ENCODE peak calls at places on chromosomes 11 and 22, in seven cellular contexts. I is A549, U is IMR-90, D is K562, K is HepG2, M is SK-N-SH, E is H1. P is an unnamed sample.

GRCh38 chr11:128354476-128354875 is 232.9 kb downstream of the ETS1 start:
- DNase-seq in I (no peak), E (no peak), D (no peak), M (no peak), K (no peak), U (peak), P (no peak)

GRCh38 chr22:31122532-31123291 is at the start of gene INPP5J:
- DNase-seq in I (peak), E (no peak), M (peak), D (peak), U (peak), K (peak), P (peak)

GRCh38 chr11:61699737-61700160 is 19.6 kb downstream of the DAGLA start:
- DNase-seq in D (no peak), K (no peak), M (no peak), U (no peak), I (no peak), E (no peak), P (no peak)

GRCh38 chr22:49991907-49992533 is 20.5 kb downstream of the IL17REL start:
- DNase-seq in K (no peak), D (no peak), M (peak), E (no peak), U (no peak), I (no peak), P (no peak)

GRCh38 chr22:37259540-37260029 is 15.5 kb upstream of the RAC2 start:
- DNase-seq in I (peak), D (peak), U (peak), K (no peak), M (peak), E (no peak), P (peak)

GRCh38 chr11:107651672-107652071 is 60.2 kb downstream of the SLN start:
- DNase-seq in U (no peak), E (no peak), I (peak), D (no peak), K (no peak), M (no peak), P (peak)

GRCh38 chr22:17486313-17486712 is 77.0 kb upstream of the SLC25A18 start:
- DNase-seq in I (peak), D (peak), E (no peak), K (peak), M (peak), U (no peak), P (no peak)

GRCh38 chr11:74141274-74141695 is 29.5 kb downstream of the C2CD3 start:
- DNase-seq in E (no peak), K (peak), M (no peak), U (no peak), D (no peak), I (peak), P (no peak)

GRCh38 chr22:17057959-17058814 is 26.6 kb upstream of the IL17RA start:
- DNase-seq in D (peak), M (peak), U (peak), K (peak), I (peak), E (peak), P (peak)

GRCh38 chr11:31487848-31488247 is 21.6 kb downstream of the IMMP1L start:
- DNase-seq in K (peak), M (peak), D (no peak), I (peak), E (no peak), U (peak), P (peak)

GRCh38 chr22:17496843-17497242 is 66.5 kb upstream of the SLC25A18 start:
- DNase-seq in I (no peak), U (no peak), E (no peak), M (no peak), D (no peak), K (no peak), P (no peak)

GRCh38 chr11:87374206-87374793 is 336.6 kb downstream of the TMEM135 start:
- DNase-seq in K (no peak), I (no peak), E (no peak), U (no peak), M (no peak), D (no peak), P (no peak)

GRCh38 chr22:42344391-42344861 is 74.0 kb upstream of the TCF20 start:
- DNase-seq in E (no peak), U (no peak), K (no peak), M (no peak), D (no peak), I (no peak), P (no peak)

GRCh38 chr11:3859373-3859881 is 4.0 kb downstream of the STIM1 start:
- DNase-seq in U (no peak), M (no peak), I (no peak), D (peak), K (no peak), E (no peak), P (no peak)

GRCh38 chr11:127000291-127000968 is at the start of gene KIRREL3:
- DNase-seq in D (no peak), E (no peak), K (no peak), U (peak), M (peak), I (peak), P (no peak)

GRCh38 chr11:129849447-129850130 is 33.9 kb downstream of the TMEM45B start:
- DNase-seq in M (no peak), I (no peak), K (no peak), U (no peak), E (no peak), D (no peak), P (no peak)

GRCh38 chr11:62593434-62594044 is 2.2 kb upstream of the TUT1 start:
- DNase-seq in I (peak), U (peak), K (peak), M (peak), E (no peak), D (peak), P (no peak)

GRCh38 chr11:113555071-113555739 is 80.0 kb upstream of the DRD2 start:
- DNase-seq in M (no peak), I (no peak), D (peak), K (no peak), E (no peak), U (no peak), P (no peak)

GRCh38 chr11:16986434-16987204 is 27.6 kb downstream of the PLEKHA7 start:
- DNase-seq in D (peak), E (no peak), I (no peak), U (no peak), M (no peak), K (no peak), P (no peak)

GRCh38 chr11:9385288-9385902 is 943 bp downstream of the IPO7 start:
- DNase-seq in E (no peak), U (no peak), I (peak), K (peak), D (no peak), M (no peak), P (no peak)

GRCh38 chr11:19382131-19382611 is 141.4 kb upstream of the E2F8 start:
- DNase-seq in E (no peak), U (no peak), I (no peak), M (no peak), K (no peak), D (no peak), P (no peak)

GRCh38 chr11:14148653-14149273 is 186.2 kb downstream of the SPON1 start:
- DNase-seq in M (no peak), D (peak), E (no peak), I (peak), K (peak), U (peak), P (peak)

GRCh38 chr11:9138612-9139579 is 47.5 kb upstream of the SCUBE2 start:
- DNase-seq in M (no peak), U (peak), D (no peak), K (peak), E (no peak), I (peak), P (peak)

GRCh38 chr11:108117746-108118371 is 3.5 kb upstream of the ACAT1 start:
- DNase-seq in M (peak), E (no peak), D (no peak), K (peak), U (peak), I (peak), P (peak)

DNA sequence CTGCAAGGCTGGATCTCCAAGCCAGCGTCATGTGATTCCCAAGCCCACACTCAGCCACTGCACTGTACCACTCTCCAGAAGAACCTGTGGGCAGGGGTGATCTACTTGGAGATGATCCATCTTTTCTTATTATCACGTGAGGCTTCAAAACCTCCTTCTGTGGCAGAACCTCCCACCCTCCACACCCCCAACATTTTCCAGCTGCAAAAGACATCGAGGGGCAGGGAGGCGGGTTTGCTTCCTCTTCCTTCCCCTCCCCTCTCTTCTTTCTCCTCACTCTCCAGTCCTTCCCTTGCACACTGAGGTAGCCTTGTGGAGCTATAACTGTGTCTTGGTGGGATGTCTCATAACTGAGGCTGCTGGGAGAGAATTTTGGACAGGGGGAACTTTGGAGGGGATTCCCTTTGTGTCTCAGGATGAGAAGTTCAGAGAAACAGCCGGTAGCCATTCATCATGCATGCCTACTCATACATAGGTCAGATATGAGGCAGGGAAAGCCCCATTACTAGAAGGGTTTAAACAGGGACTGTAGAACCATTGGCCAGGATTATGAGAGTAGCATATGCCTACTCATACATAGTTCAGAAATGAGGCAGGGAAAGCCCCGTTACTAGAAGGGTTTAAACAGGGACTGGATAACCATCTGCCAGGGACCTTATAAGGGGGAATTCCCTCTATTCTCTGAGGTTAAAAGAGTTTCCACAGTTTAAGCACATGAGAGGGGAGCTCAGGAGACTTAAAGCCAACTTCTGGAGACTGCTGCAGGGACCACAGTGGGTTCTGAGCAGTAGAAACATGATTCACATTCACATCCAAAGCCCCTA is 420.7 kb upstream of the CADM1 start:
- DNase-seq in U (peak), M (no peak), E (no peak), D (no peak), I (no peak), K (no peak), P (no peak)
- TF ChIP-seq RAD21 in U (no peak), M (no peak), E (no peak), D (no peak), I (no peak), K (no peak), P (no peak)

GRCh38 chr22:23704829-23705228 is 14.0 kb downstream of the RGL4 start:
- DNase-seq in E (no peak), D (no peak), K (no peak), I (no peak), U (no peak), M (no peak), P (no peak)

GRCh38 chr22:23709107-23709506 is 18.3 kb downstream of the RGL4 start:
- DNase-seq in M (no peak), I (no peak), K (no peak), U (peak), E (no peak), D (no peak), P (no peak)

GRCh38 chr22:23708270-23708669 is 17.5 kb downstream of the RGL4 start:
- DNase-seq in K (no peak), M (no peak), I (no peak), D (no peak), E (no peak), U (no peak), P (no peak)

GRCh38 chr22:23704062-23704461 is 13.2 kb downstream of the RGL4 start:
- DNase-seq in K (no peak), E (no peak), D (no peak), M (no peak), I (no peak), U (no peak), P (no peak)

DNA sequence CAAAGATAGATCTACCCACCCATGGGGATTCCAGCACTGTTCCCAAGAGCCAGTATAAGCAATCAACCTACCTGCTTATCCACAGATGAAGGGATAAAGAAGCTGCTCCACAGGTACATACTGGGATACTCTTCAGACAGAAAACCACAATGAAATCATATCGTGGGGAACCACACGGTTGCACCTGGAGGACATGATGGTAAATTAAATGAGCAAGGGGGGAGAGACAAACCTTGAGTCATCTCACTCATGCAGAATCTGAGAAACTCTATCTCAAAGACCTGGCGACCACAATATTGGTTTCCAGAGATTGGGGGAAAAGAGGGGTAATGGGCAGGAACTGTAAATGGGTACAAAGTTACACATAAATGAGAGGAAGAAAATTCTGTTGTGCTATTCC is 14.5 kb downstream of the RGL4 start:
- DNase-seq in I (no peak), M (no peak), U (no peak), D (no peak), E (no peak), K (no peak), P (no peak)
- TF ChIP-seq RAD21 in I (no peak), M (no peak), U (no peak), D (no peak), E (no peak), K (no peak), P (no peak)

GRCh38 chr22:43923631-43924548 is at the start of gene PNPLA3:
- DNase-seq in E (peak), I (peak), D (peak), U (peak), K (peak), M (peak), P (peak)

GRCh38 chr22:43926349-43926710 is 2.7 kb downstream of the PNPLA3 start:
- DNase-seq in U (no peak), I (no peak), K (no peak), M (no peak), E (no peak), D (no peak), P (no peak)

GRCh38 chr22:43928418-43929307 is 5.1 kb downstream of the PNPLA3 start:
- DNase-seq in K (no peak), U (no peak), I (no peak), M (peak), E (no peak), D (no peak), P (no peak)

GRCh38 chr22:43923191-43923590 is 414 bp upstream of the PNPLA3 start:
- DNase-seq in M (no peak), U (no peak), I (no peak), E (no peak), K (no peak), D (no peak), P (no peak)

GRCh38 chr22:43925433-43926348 is 2.1 kb downstream of the PNPLA3 start:
- DNase-seq in E (no peak), M (no peak), I (no peak), K (peak), D (no peak), U (no peak), P (no peak)
- TF ChIP-seq RAD21 in E (no peak), M (no peak), I (no peak), K (peak), D (no peak), U (no peak), P (no peak)

DNA sequence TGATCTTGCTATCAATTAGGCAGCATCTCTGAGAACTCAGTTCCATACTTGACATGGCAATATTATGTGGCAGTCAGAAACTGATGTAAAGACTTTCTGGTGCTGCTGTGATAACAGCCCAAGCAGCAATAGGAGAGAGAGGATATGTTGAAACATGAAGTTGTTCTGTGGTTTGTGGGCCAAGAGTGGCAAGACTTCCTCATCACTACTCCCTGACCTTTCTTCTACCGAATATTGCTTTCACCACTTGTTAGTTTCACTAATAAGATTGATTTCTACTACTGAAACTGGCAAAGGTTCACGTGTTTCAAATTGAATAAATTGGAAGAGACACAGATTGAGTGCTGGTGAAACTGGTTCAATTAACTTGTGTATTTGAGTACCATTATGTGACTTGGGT is 852.6 kb upstream of the RAG2 start:
- DNase-seq in K (no peak), E (no peak), M (no peak), U (peak), I (no peak), D (no peak), P (no peak)
- TF ChIP-seq RAD21 in K (no peak), E (no peak), M (no peak), U (no peak), I (no peak), D (no peak), P (no peak)

GRCh38 chr22:45997077-45997774 is 20.3 kb upstream of the WNT7B start:
- DNase-seq in I (no peak), K (no peak), D (peak), U (peak), E (no peak), M (no peak), P (no peak)
- TF ChIP-seq RAD21 in I (no peak), K (no peak), D (no peak), U (no peak), E (no peak), M (no peak), P (no peak)

GRCh38 chr11:93737904-93738612 is 3.2 kb downstream of the TAF1D start:
- DNase-seq in K (no peak), U (peak), E (no peak), D (no peak), M (no peak), I (no peak), P (no peak)
- TF ChIP-seq RAD21 in K (no peak), U (no peak), E (no peak), D (no peak), M (no peak), I (no peak), P (no peak)

GRCh38 chr11:1205121-1205986 is 17.5 kb upstream of the MUC5B start:
- DNase-seq in K (no peak), D (peak), U (no peak), M (peak), E (no peak), I (no peak), P (no peak)
- TF ChIP-seq RAD21 in K (no peak), D (no peak), U (no peak), M (no peak), E (no peak), I (no peak), P (no peak)

DNA sequence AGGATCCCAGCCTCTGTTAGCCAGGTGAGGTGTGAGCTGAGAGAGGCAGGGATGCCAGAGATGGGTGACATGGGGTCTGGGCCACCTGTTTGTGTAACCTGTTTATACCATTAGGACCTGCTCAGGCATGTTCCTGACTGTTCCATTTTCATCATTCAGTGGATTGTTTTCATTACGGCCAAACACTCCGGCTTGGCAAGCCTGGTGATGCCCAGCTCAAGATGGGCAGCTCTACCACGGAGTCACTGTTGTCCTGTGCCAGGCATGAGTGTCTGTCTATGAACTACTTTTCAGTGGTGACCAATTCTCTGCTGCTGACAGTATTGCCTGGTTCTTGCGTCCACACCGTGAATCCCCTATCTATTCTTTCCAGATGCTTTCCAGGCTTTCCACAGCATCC is 71.5 kb upstream of the SLC22A12 start:
- DNase-seq in D (no peak), K (no peak), U (no peak), M (no peak), E (no peak), I (no peak), P (no peak)
- TF ChIP-seq RAD21 in D (no peak), K (no peak), U (no peak), M (no peak), E (no peak), I (no peak), P (no peak)